ENCODE peak calls at places on chromosomes 6 and 20, in five cellular contexts. N is tibial nerve, M is mucosa of descending colon, U is cardiac muscle cell, H is hepatocyte. J is an unnamed sample.

GRCh38 chr6:36334832-36335459 is 1.7 kb downstream of the BNIP5 start:
- DNase-seq in N (no peak), M (peak), U (no peak), H (peak), J (peak)

GRCh38 chr20:15555913-15556312 is 1017.3 kb downstream of the KIF16B start:
- DNase-seq in N (no peak), M (no peak), U (no peak), H (peak), J (no peak)

GRCh38 chr20:41697861-41698559 is 79.8 kb upstream of the CHD6 start:
- DNase-seq in N (no peak), M (no peak), U (peak), H (peak), J (no peak)

GRCh38 chr6:2204272-2204671 is 41.1 kb downstream of the GMDS start:
- DNase-seq in N (no peak), M (no peak), U (no peak), H (no peak), J (no peak)

GRCh38 chr6:47413752-47414516 is 63.7 kb upstream of the CD2AP start:
- DNase-seq in N (no peak), M (no peak), U (peak), H (peak), J (peak)

GRCh38 chr20:34607066-34607465 is 48.5 kb downstream of the MAP1LC3A start:
- DNase-seq in N (no peak), M (no peak), U (no peak), H (no peak), J (no peak)

GRCh38 chr6:44956426-44956825 is 371.7 kb upstream of the RUNX2 start:
- DNase-seq in N (no peak), M (no peak), U (peak), H (no peak), J (no peak)

GRCh38 chr6:83985308-83985713 is 48.3 kb upstream of the MRAP2 start:
- DNase-seq in N (no peak), M (no peak), U (no peak), H (no peak), J (no peak)

GRCh38 chr6:81759782-81760181 is 7.3 kb upstream of the TENT5A start:
- DNase-seq in N (no peak), M (no peak), U (peak), H (no peak), J (no peak)

GRCh38 chr6:167572106-167572505 is 247.2 kb downstream of the TTLL2 start:
- DNase-seq in N (no peak), M (no peak), U (no peak), H (no peak), J (no peak)

GRCh38 chr6:33167374-33168148 is 24.7 kb downstream of the COL11A2 start:
- DNase-seq in N (no peak), M (no peak), U (no peak), H (no peak), J (no peak)

GRCh38 chr20:38001173-38001875 is 31.9 kb downstream of the TTI1 start:
- DNase-seq in N (no peak), M (no peak), U (peak), H (peak), J (no peak)

DNA sequence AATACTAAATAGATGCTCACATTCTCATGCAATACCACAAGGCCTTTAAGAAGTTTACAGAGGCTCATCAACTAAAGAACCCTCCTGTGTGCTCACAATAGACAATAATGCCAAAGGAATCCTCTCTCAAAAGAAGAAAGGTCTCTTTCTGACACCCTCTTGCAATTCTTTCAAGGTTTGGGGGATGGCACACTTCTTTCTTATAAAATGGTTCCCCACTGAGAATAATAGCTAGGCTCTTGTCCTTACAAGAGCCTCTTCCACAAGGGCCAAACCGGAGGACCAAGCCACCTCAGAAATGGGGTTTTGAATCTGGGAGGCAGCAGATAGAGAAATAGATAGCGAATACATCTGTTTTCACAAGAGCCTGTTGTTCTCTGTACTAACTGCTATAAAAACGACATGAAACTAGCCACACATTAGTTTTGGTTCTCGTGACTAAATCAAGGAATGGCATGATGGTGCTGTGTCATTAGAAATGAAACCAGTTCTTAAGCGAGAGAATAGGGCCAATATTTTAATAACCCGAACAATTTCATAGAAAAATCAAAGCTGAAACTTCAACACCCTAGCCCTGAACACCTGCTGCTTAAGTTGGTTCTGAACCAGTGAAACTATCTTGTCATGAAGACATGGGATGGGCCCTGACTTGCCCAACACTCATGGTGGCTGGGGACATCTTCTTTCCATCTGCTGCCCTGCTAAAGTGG is 81.1 kb downstream of the PRDM1 start:
- DNase-seq in N (no peak), M (no peak), U (no peak), H (no peak), J (no peak)
- H3K4me3 ChIP-seq in N (no peak), M (no peak), U (no peak), H (no peak), J (no peak)

DNA sequence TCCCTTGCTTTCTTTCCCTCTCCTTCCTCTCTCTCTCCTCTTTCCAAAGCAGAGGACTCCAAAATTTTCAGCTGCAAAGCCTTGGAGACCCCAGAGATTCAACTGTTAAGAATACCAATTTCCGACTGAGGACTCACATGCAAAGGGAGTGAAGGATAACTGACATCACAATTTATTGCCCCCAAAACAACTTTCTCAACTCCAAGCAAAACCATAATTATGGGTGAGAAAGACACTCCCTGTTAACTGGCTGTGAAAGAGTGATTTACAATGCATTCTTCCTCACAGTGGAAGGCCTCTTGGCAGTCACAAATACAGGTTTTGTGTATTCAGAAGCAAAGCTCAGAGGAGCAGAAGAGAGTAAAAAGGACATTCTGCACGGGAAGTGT is 421.0 kb upstream of the JARID2 start:
- DNase-seq in N (no peak), M (no peak), U (no peak), H (no peak), J (no peak)
- H3K4me3 ChIP-seq in N (no peak), M (no peak), U (no peak), H (no peak), J (no peak)

GRCh38 chr20:46893877-46894578 is 615 bp upstream of the EYA2 start:
- DNase-seq in N (no peak), M (no peak), U (no peak), H (no peak), J (peak)
- H3K4me3 ChIP-seq in N (peak), M (no peak), U (peak), H (no peak), J (peak)

DNA sequence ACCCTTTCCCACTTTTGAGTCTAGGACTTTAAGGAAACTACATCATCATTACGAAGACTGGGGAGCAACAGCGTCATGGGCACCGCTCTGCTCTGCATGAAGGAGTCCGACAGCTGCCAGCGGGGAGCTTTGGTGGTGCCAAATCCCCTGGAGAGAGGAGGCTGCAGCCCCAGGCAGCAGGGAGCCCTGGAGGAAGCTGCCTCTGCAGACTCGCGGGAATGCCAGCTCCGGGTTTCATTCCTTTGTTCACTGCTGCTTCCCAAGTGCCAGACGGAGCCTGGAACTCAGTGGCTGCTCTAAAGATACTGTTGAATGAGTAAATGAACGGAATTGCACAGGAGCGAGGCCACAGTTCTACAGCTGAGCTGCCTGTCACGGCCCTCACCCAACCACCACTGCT is 196.5 kb upstream of the THBS2 start:
- DNase-seq in N (no peak), M (no peak), U (no peak), H (no peak), J (no peak)
- H3K4me3 ChIP-seq in N (no peak), M (no peak), U (no peak), H (no peak), J (no peak)

GRCh38 chr20:63695419-63696310 is 787 bp upstream of the TNFRSF6B start:
- DNase-seq in N (no peak), M (no peak), U (no peak), H (no peak), J (no peak)

GRCh38 chr20:63696628-63697356 is at the start of gene TNFRSF6B:
- DNase-seq in N (no peak), M (peak), U (no peak), H (no peak), J (no peak)

GRCh38 chr20:63694596-63695418 is 1.6 kb upstream of the TNFRSF6B start:
- DNase-seq in N (no peak), M (no peak), U (no peak), H (no peak), J (no peak)

GRCh38 chr20:63697357-63697867 is 960 bp downstream of the TNFRSF6B start:
- DNase-seq in N (no peak), M (peak), U (no peak), H (no peak), J (no peak)

DNA sequence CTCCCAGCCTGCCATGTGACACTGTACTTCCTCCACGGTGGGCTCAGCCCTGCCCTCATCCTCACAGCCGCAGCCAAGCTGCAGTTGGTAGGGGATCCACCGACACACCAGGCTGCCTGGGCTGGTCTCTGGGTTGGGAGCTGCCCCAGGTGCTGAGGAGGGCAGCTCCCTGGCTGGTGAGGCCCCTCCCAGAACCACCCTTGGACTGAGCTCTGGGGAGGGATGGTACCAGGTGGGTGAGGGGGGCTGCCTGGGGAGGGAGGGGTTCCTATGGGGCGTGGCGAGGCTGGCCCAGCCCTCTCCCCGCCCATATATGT is 183 bp upstream of the TNFRSF6B start:
- DNase-seq in N (no peak), M (peak), U (peak), H (peak), J (no peak)
- H3K4me3 ChIP-seq in N (no peak), M (no peak), U (no peak), H (no peak), J (no peak)

GRCh38 chr6:90278129-90278528 is 18.5 kb downstream of the BACH2 start:
- DNase-seq in N (no peak), M (no peak), U (no peak), H (no peak), J (no peak)
- H3K4me3 ChIP-seq in N (no peak), M (no peak), U (no peak), H (no peak), J (no peak)

J was measured in LNCaP clone FGC.